ENCODE peak calls at places on chromosomes 2 and 18, in nine cellular contexts. One of them, this sample, is unnamed.

GRCh38 chr2:54432181-54433020 is 23.7 kb upstream of the SPTBN1 start:
- DNase-seq in PC-9: no peak
- DNase-seq in IMR-90: no peak
- DNase-seq in HCT116: no peak
- DNase-seq in astrocyte: no peak
- DNase-seq in psoas muscle: no peak
- DNase-seq in naive thymus-derived CD4-positive, alpha-beta T cell: no peak
- DNase-seq in OCI-LY7: no peak
- DNase-seq in endothelial cell of umbilical vein: peak; percentile 46
- DNase-seq in this sample: no peak

GRCh38 chr18:657311-657997 is at the start of gene TYMS:
- DNase-seq in HCT116: peak; percentile 63
- DNase-seq in endothelial cell of umbilical vein: peak; percentile 58
- DNase-seq in naive thymus-derived CD4-positive, alpha-beta T cell: no peak
- DNase-seq in astrocyte: peak; percentile 47
- DNase-seq in IMR-90: peak; percentile 51
- DNase-seq in OCI-LY7: peak; percentile 82
- DNase-seq in PC-9: peak; percentile 64
- DNase-seq in psoas muscle: peak; percentile 24
- DNase-seq in this sample: peak; percentile 92

GRCh38 chr2:68263632-68264031 is 11.3 kb upstream of the PPP3R1 start:
- DNase-seq in endothelial cell of umbilical vein: no peak
- DNase-seq in naive thymus-derived CD4-positive, alpha-beta T cell: no peak
- DNase-seq in PC-9: no peak
- DNase-seq in OCI-LY7: no peak
- DNase-seq in psoas muscle: no peak
- DNase-seq in HCT116: no peak
- DNase-seq in astrocyte: no peak
- DNase-seq in IMR-90: no peak
- DNase-seq in this sample: no peak

GRCh38 chr2:201680743-201681142 is 17.7 kb downstream of the MPP4 start:
- DNase-seq in IMR-90: no peak
- DNase-seq in psoas muscle: no peak
- DNase-seq in OCI-LY7: peak; percentile 26
- DNase-seq in HCT116: peak; percentile 60
- DNase-seq in naive thymus-derived CD4-positive, alpha-beta T cell: no peak
- DNase-seq in endothelial cell of umbilical vein: peak; percentile 38
- DNase-seq in PC-9: no peak
- DNase-seq in astrocyte: no peak
- DNase-seq in this sample: peak; percentile 90

GRCh38 chr2:105261061-105261460 is 19.5 kb downstream of the GPR45 start:
- DNase-seq in IMR-90: peak; percentile 96
- DNase-seq in astrocyte: peak; percentile 99
- DNase-seq in HCT116: no peak
- DNase-seq in OCI-LY7: no peak
- DNase-seq in PC-9: no peak
- DNase-seq in endothelial cell of umbilical vein: no peak
- DNase-seq in naive thymus-derived CD4-positive, alpha-beta T cell: no peak
- DNase-seq in psoas muscle: no peak
- DNase-seq in this sample: no peak

GRCh38 chr18:79395761-79396404 is at the start of gene NFATC1:
- DNase-seq in naive thymus-derived CD4-positive, alpha-beta T cell: peak; percentile 63
- DNase-seq in PC-9: no peak
- DNase-seq in endothelial cell of umbilical vein: peak; percentile 78
- DNase-seq in OCI-LY7: peak; percentile 61
- DNase-seq in psoas muscle: peak; percentile 78
- DNase-seq in astrocyte: peak; percentile 59
- DNase-seq in HCT116: no peak
- DNase-seq in IMR-90: peak; percentile 67
- DNase-seq in this sample: peak; percentile 93

GRCh38 chr2:38601463-38602135 is 1.1 kb downstream of the HNRNPLL start:
- DNase-seq in HCT116: no peak
- DNase-seq in OCI-LY7: peak; percentile 15
- DNase-seq in IMR-90: peak; percentile 39
- DNase-seq in psoas muscle: no peak
- DNase-seq in naive thymus-derived CD4-positive, alpha-beta T cell: no peak
- DNase-seq in astrocyte: peak; percentile 49
- DNase-seq in PC-9: peak; percentile 53
- DNase-seq in endothelial cell of umbilical vein: peak; percentile 60
- DNase-seq in this sample: no peak

GRCh38 chr2:129740504-129740903 is 239.0 kb upstream of the RAB6C start:
- DNase-seq in psoas muscle: no peak
- DNase-seq in naive thymus-derived CD4-positive, alpha-beta T cell: no peak
- DNase-seq in HCT116: no peak
- DNase-seq in OCI-LY7: no peak
- DNase-seq in endothelial cell of umbilical vein: no peak
- DNase-seq in PC-9: no peak
- DNase-seq in astrocyte: no peak
- DNase-seq in IMR-90: no peak
- DNase-seq in this sample: no peak

GRCh38 chr2:12321886-12322285 is 394.9 kb upstream of the TRIB2 start:
- DNase-seq in PC-9: no peak
- DNase-seq in HCT116: no peak
- DNase-seq in IMR-90: peak; percentile 31
- DNase-seq in astrocyte: peak; percentile 74
- DNase-seq in psoas muscle: no peak
- DNase-seq in OCI-LY7: no peak
- DNase-seq in naive thymus-derived CD4-positive, alpha-beta T cell: no peak
- DNase-seq in endothelial cell of umbilical vein: no peak
- DNase-seq in this sample: no peak

GRCh38 chr18:26544459-26544858 is 3.9 kb downstream of the KCTD1 start:
- DNase-seq in PC-9: no peak
- DNase-seq in astrocyte: no peak
- DNase-seq in endothelial cell of umbilical vein: no peak
- DNase-seq in IMR-90: no peak
- DNase-seq in OCI-LY7: no peak
- DNase-seq in HCT116: no peak
- DNase-seq in psoas muscle: no peak
- DNase-seq in naive thymus-derived CD4-positive, alpha-beta T cell: no peak
- DNase-seq in this sample: no peak

GRCh38 chr18:31233550-31234306 is 71.1 kb upstream of the DSC1 start:
- DNase-seq in endothelial cell of umbilical vein: no peak
- DNase-seq in PC-9: no peak
- DNase-seq in IMR-90: no peak
- DNase-seq in HCT116: no peak
- DNase-seq in naive thymus-derived CD4-positive, alpha-beta T cell: no peak
- DNase-seq in psoas muscle: no peak
- DNase-seq in OCI-LY7: no peak
- DNase-seq in astrocyte: no peak
- DNase-seq in this sample: no peak

GRCh38 chr2:174666786-174667369 is 69.3 kb upstream of the WIPF1 start:
- DNase-seq in naive thymus-derived CD4-positive, alpha-beta T cell: no peak
- DNase-seq in psoas muscle: no peak
- DNase-seq in HCT116: no peak
- DNase-seq in endothelial cell of umbilical vein: no peak
- DNase-seq in PC-9: no peak
- DNase-seq in astrocyte: no peak
- DNase-seq in OCI-LY7: no peak
- DNase-seq in IMR-90: no peak
- DNase-seq in this sample: no peak

GRCh38 chr2:30803281-30803680 is 4.0 kb downstream of the CAPN13 start:
- DNase-seq in astrocyte: no peak
- DNase-seq in PC-9: no peak
- DNase-seq in OCI-LY7: no peak
- DNase-seq in psoas muscle: no peak
- DNase-seq in naive thymus-derived CD4-positive, alpha-beta T cell: no peak
- DNase-seq in IMR-90: no peak
- DNase-seq in HCT116: no peak
- DNase-seq in endothelial cell of umbilical vein: no peak
- DNase-seq in this sample: no peak

GRCh38 chr2:151786493-151786892 is 41.7 kb downstream of the ARL5A start:
- DNase-seq in HCT116: no peak
- DNase-seq in IMR-90: no peak
- DNase-seq in PC-9: no peak
- DNase-seq in psoas muscle: no peak
- DNase-seq in naive thymus-derived CD4-positive, alpha-beta T cell: no peak
- DNase-seq in astrocyte: no peak
- DNase-seq in OCI-LY7: peak; percentile 12
- DNase-seq in endothelial cell of umbilical vein: no peak
- DNase-seq in this sample: no peak

GRCh38 chr18:43049021-43049420 is 66.5 kb downstream of the RIT2 start:
- DNase-seq in OCI-LY7: no peak
- DNase-seq in HCT116: no peak
- DNase-seq in naive thymus-derived CD4-positive, alpha-beta T cell: no peak
- DNase-seq in endothelial cell of umbilical vein: no peak
- DNase-seq in astrocyte: peak; percentile 77
- DNase-seq in IMR-90: peak; percentile 17
- DNase-seq in PC-9: no peak
- DNase-seq in psoas muscle: no peak
- DNase-seq in this sample: no peak

GRCh38 chr2:796151-796955 is 119.1 kb upstream of the TMEM18 start:
- DNase-seq in endothelial cell of umbilical vein: no peak
- DNase-seq in HCT116: no peak
- DNase-seq in astrocyte: no peak
- DNase-seq in OCI-LY7: no peak
- DNase-seq in naive thymus-derived CD4-positive, alpha-beta T cell: no peak
- DNase-seq in PC-9: no peak
- DNase-seq in IMR-90: no peak
- DNase-seq in psoas muscle: no peak
- DNase-seq in this sample: no peak

GRCh38 chr2:16195681-16196070 is 255.3 kb downstream of the MYCN start:
- DNase-seq in OCI-LY7: no peak
- DNase-seq in psoas muscle: no peak
- DNase-seq in PC-9: no peak
- DNase-seq in astrocyte: no peak
- DNase-seq in HCT116: no peak
- DNase-seq in IMR-90: no peak
- DNase-seq in naive thymus-derived CD4-positive, alpha-beta T cell: no peak
- DNase-seq in endothelial cell of umbilical vein: no peak
- DNase-seq in this sample: no peak

GRCh38 chr2:128410035-128410757 is 91.5 kb upstream of the HS6ST1 start:
- DNase-seq in PC-9: no peak
- DNase-seq in naive thymus-derived CD4-positive, alpha-beta T cell: no peak
- DNase-seq in endothelial cell of umbilical vein: no peak
- DNase-seq in astrocyte: no peak
- DNase-seq in OCI-LY7: no peak
- DNase-seq in psoas muscle: no peak
- DNase-seq in IMR-90: no peak
- DNase-seq in HCT116: no peak
- DNase-seq in this sample: peak; percentile 29
- H3K4me1 ChIP-seq in PC-9: no peaks in the 10 kb centered on the region
- H3K4me1 ChIP-seq in naive thymus-derived CD4-positive, alpha-beta T cell: no peaks in the 10 kb centered on the region
- H3K4me1 ChIP-seq in endothelial cell of umbilical vein: peaks cover 14% of the 10 kb centered on the region
- H3K4me1 ChIP-seq in astrocyte: peaks cover 14% of the 10 kb centered on the region
- H3K4me1 ChIP-seq in OCI-LY7: no peaks in the 10 kb centered on the region
- H3K4me1 ChIP-seq in psoas muscle: no peaks in the 10 kb centered on the region
- H3K4me1 ChIP-seq in IMR-90: peaks cover 10% of the 10 kb centered on the region
- H3K4me1 ChIP-seq in HCT116: no peaks in the 10 kb centered on the region
- H3K4me1 ChIP-seq in this sample: peaks cover 16% of the 10 kb centered on the region

DNA sequence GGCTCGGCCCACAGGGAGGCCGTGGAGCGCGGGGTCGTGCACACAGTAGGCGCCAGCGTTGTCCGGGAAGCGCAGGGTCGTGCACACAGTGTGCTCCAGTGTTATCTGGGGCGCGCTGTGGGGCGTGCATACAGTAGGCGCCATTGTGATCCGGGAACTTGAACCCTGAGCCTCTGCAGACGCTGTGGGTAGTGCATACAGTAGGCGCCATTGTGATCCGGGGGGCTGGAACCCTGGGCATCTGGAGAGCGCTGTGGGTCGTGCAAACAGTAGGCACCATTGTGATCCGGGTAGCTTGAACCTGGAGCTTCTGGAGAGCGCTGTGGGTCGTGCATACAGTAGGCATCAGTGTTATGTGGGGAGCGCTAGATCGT is 796 bp downstream of the ZNF236 start:
- DNase-seq in psoas muscle: no peak
- DNase-seq in IMR-90: no peak
- DNase-seq in endothelial cell of umbilical vein: no peak
- DNase-seq in astrocyte: no peak
- DNase-seq in OCI-LY7: peak; percentile 6
- DNase-seq in naive thymus-derived CD4-positive, alpha-beta T cell: no peak
- DNase-seq in HCT116: no peak
- DNase-seq in PC-9: no peak
- DNase-seq in this sample: peak; percentile 57
- H3K4me1 ChIP-seq in psoas muscle: peaks cover 21% of the 10 kb centered on the region
- H3K4me1 ChIP-seq in IMR-90: peaks cover 7% of the 10 kb centered on the region
- H3K4me1 ChIP-seq in endothelial cell of umbilical vein: peaks cover 30% of the 10 kb centered on the region
- H3K4me1 ChIP-seq in astrocyte: peaks cover 15% of the 10 kb centered on the region
- H3K4me1 ChIP-seq in OCI-LY7: peaks cover 41% of the 10 kb centered on the region
- H3K4me1 ChIP-seq in naive thymus-derived CD4-positive, alpha-beta T cell: peaks cover 8% of the 10 kb centered on the region
- H3K4me1 ChIP-seq in HCT116: peaks cover 11% of the 10 kb centered on the region
- H3K4me1 ChIP-seq in PC-9: peaks cover 16% of the 10 kb centered on the region
- H3K4me1 ChIP-seq in this sample: no peaks in the 10 kb centered on the region

DNA sequence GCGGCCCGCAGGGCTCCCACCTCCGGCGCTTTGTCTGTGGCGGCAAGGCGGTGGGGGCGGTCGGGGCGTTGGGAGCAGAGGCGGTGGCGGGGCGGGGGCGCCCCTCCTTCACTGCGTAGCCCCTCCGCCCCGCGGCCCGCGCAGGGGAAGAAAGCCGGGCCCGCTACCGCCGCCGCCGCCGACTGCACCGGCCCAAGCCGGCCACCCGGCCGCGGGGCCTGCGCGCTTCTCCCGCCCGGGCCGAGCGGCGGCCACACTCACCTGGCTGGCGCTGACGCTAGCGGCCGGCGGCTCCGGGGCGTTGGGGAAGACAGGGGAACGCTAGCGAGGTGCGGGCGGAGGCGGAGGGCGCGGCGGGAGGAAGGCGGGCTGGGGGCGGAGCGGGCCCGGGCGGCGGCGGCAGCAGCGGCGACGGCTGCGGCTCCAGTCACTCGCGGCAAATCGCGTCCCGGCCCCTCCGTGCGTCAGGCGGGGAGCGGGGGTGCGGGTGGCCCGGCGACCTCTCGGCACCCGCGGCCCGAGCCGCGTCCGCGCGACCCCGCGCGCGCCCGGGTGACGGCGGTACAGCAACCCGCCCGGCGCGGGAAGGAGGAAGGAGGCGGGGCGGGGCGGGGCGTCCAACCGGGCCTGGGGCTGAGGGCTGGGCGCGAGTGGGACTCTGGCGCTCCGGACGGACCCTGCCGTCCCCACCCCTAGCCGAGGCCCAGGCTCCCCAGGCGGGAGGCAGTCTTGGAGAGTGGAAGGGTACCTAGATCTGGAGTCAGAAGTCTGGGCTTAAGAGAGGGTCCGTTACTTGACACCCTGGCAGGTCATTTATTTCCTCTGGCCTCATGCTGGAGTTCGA is at the start of gene SESTD1:
- DNase-seq in endothelial cell of umbilical vein: peak; percentile 56
- DNase-seq in psoas muscle: peak; percentile 80
- DNase-seq in HCT116: no peak
- DNase-seq in IMR-90: peak; percentile 7
- DNase-seq in astrocyte: peak; percentile 3
- DNase-seq in OCI-LY7: peak; percentile 55
- DNase-seq in PC-9: no peak
- DNase-seq in naive thymus-derived CD4-positive, alpha-beta T cell: peak; percentile 50
- DNase-seq in this sample: peak; percentile 88
- H3K4me1 ChIP-seq in endothelial cell of umbilical vein: peaks cover 22% of the 10 kb centered on the region
- H3K4me1 ChIP-seq in psoas muscle: peaks cover 9% of the 10 kb centered on the region
- H3K4me1 ChIP-seq in HCT116: peaks cover 11% of the 10 kb centered on the region
- H3K4me1 ChIP-seq in IMR-90: peaks cover 2% of the 10 kb centered on the region
- H3K4me1 ChIP-seq in astrocyte: peaks cover 8% of the 10 kb centered on the region
- H3K4me1 ChIP-seq in OCI-LY7: peaks cover 10% of the 10 kb centered on the region
- H3K4me1 ChIP-seq in PC-9: peaks cover 73% of the 10 kb centered on the region
- H3K4me1 ChIP-seq in naive thymus-derived CD4-positive, alpha-beta T cell: no peaks in the 10 kb centered on the region
- H3K4me1 ChIP-seq in this sample: no peaks in the 10 kb centered on the region

GRCh38 chr2:48049371-48049770 is 143.1 kb upstream of the FBXO11 start:
- DNase-seq in endothelial cell of umbilical vein: no peak
- DNase-seq in naive thymus-derived CD4-positive, alpha-beta T cell: no peak
- DNase-seq in IMR-90: no peak
- DNase-seq in HCT116: no peak
- DNase-seq in psoas muscle: no peak
- DNase-seq in OCI-LY7: no peak
- DNase-seq in astrocyte: no peak
- DNase-seq in PC-9: no peak
- DNase-seq in this sample: no peak
- H3K4me1 ChIP-seq in endothelial cell of umbilical vein: no peaks in the 10 kb centered on the region
- H3K4me1 ChIP-seq in naive thymus-derived CD4-positive, alpha-beta T cell: no peaks in the 10 kb centered on the region
- H3K4me1 ChIP-seq in IMR-90: no peaks in the 10 kb centered on the region
- H3K4me1 ChIP-seq in HCT116: no peaks in the 10 kb centered on the region
- H3K4me1 ChIP-seq in psoas muscle: no peaks in the 10 kb centered on the region
- H3K4me1 ChIP-seq in OCI-LY7: peaks cover 7% of the 10 kb centered on the region
- H3K4me1 ChIP-seq in astrocyte: no peaks in the 10 kb centered on the region
- H3K4me1 ChIP-seq in PC-9: no peaks in the 10 kb centered on the region
- H3K4me1 ChIP-seq in this sample: no peaks in the 10 kb centered on the region